ENCODE peak calls at places on chromosomes 11 and 22, in seven cellular contexts. N, G, M, J, E, P and F are unnamed samples. For H3K27me3, the result is how much of the 10 kb centered on the place peaks cover.

GRCh38 chr11:59669611-59670009 is 773 bp upstream of the PATL1 start:
- DNase-seq in M (no peak), P (peak), N (peak), G (peak), J (no peak), E (peak), F (peak)

GRCh38 chr22:49080631-49081030 is 747.0 kb downstream of the BRD1 start:
- DNase-seq in J (peak), E (no peak), M (no peak), P (no peak), G (no peak), N (no peak), F (no peak)

GRCh38 chr11:6586434-6587359 is 16.7 kb downstream of the RRP8 start:
- DNase-seq in G (no peak), N (no peak), M (no peak), E (no peak), J (no peak), P (no peak), F (no peak)

GRCh38 chr11:121464352-121464946 is 11.7 kb upstream of the SORL1-AS1 start:
- DNase-seq in E (peak), P (peak), M (peak), N (peak), J (peak), G (peak), F (peak)

GRCh38 chr11:3616721-3617460 is 24.9 kb downstream of the ART5 start:
- DNase-seq in N (no peak), E (no peak), P (peak), M (no peak), J (no peak), G (peak), F (peak)

GRCh38 chr11:70569996-70570692 is 171.8 kb downstream of the CTTN start:
- DNase-seq in P (no peak), N (no peak), G (no peak), E (no peak), J (peak), M (no peak), F (no peak)

GRCh38 chr11:47161134-47161854 is 15.4 kb downstream of the ARFGAP2 start:
- DNase-seq in M (peak), P (peak), G (peak), J (peak), N (peak), E (no peak), F (no peak)

GRCh38 chr11:133386262-133386661 is 146.0 kb downstream of the OPCML start:
- DNase-seq in N (no peak), P (no peak), M (no peak), G (no peak), J (no peak), E (no peak), F (no peak)

GRCh38 chr11:101129203-101129943 is at the start of gene PGR:
- DNase-seq in N (no peak), J (peak), G (peak), E (peak), P (no peak), M (peak), F (peak)

GRCh38 chr11:13269775-13270174 is 7.8 kb upstream of the BMAL1 start:
- DNase-seq in G (no peak), E (no peak), P (peak), N (peak), M (no peak), J (no peak), F (no peak)

GRCh38 chr11:10632483-10632882 is 61.1 kb downstream of the IRAG1 start:
- DNase-seq in N (no peak), J (no peak), G (no peak), P (no peak), M (no peak), E (no peak), F (no peak)

GRCh38 chr22:25903294-25903693 is 161.3 kb downstream of the MYO18B start:
- DNase-seq in P (no peak), N (no peak), G (no peak), M (no peak), E (no peak), J (no peak), F (no peak)

GRCh38 chr22:25564320-25564978 is at the start of gene GRK3:
- DNase-seq in E (peak), P (peak), J (peak), G (peak), N (peak), M (peak), F (peak)

GRCh38 chr11:14418801-14419417 is 59.9 kb upstream of the RRAS2 start:
- DNase-seq in N (no peak), G (no peak), E (no peak), P (peak), J (no peak), M (no peak), F (no peak)

GRCh38 chr22:28430656-28431055 is 249.0 kb downstream of the TTC28 start:
- DNase-seq in G (no peak), J (no peak), N (no peak), P (no peak), M (no peak), E (no peak), F (no peak)

GRCh38 chr11:76803023-76803422 is 19.9 kb downstream of the TSKU start:
- DNase-seq in P (peak), M (no peak), E (peak), J (no peak), N (no peak), G (no peak), F (no peak)

GRCh38 chr22:28594784-28595324 is 84.8 kb downstream of the TTC28 start:
- DNase-seq in M (no peak), N (peak), J (no peak), G (no peak), E (no peak), P (peak), F (no peak)

GRCh38 chr11:116537736-116538135 is 235.1 kb downstream of the BUD13 start:
- DNase-seq in N (no peak), G (no peak), E (no peak), J (no peak), M (no peak), P (no peak), F (no peak)

GRCh38 chr11:78000193-78000592 is 5.7 kb upstream of the INTS4 start:
- DNase-seq in M (peak), E (no peak), G (peak), N (peak), P (peak), J (no peak), F (no peak)

GRCh38 chr11:79045811-79046304 is 395.0 kb downstream of the TENM4 start:
- DNase-seq in J (no peak), P (peak), M (no peak), E (no peak), N (no peak), G (no peak), F (no peak)

GRCh38 chr11:1297011-1297575 is 12.3 kb downstream of the TOLLIP start:
- DNase-seq in P (no peak), N (no peak), G (peak), M (no peak), E (peak), J (no peak), F (no peak)

GRCh38 chr11:86620796-86621575 is 51.4 kb downstream of the ME3 start:
- DNase-seq in N (no peak), M (no peak), J (no peak), P (peak), E (no peak), G (peak), F (no peak)

GRCh38 chr22:23187871-23188700 is 7.8 kb downstream of the BCR start:
- DNase-seq in N (no peak), J (no peak), G (no peak), P (peak), M (no peak), E (no peak), F (no peak)

GRCh38 chr11:2759228-2760195 is 59.7 kb upstream of the KCNQ1OT1 start:
- DNase-seq in J (peak), N (no peak), G (peak), E (peak), M (no peak), P (no peak), F (peak)

GRCh38 chr11:12692238-12693074 is 18.2 kb downstream of the TEAD1 start:
- DNase-seq in J (peak), G (peak), M (peak), N (peak), P (peak), E (peak), F (no peak)

GRCh38 chr22:50691521-50691920 is 18.9 kb downstream of the SHANK3 start:
- DNase-seq in E (no peak), G (no peak), M (no peak), N (peak), J (no peak), P (peak), F (no peak)

GRCh38 chr11:102994101-102994500 is 38.6 kb upstream of the MMP13 start:
- DNase-seq in N (no peak), E (no peak), J (no peak), G (no peak), M (no peak), P (peak), F (no peak)

GRCh38 chr11:57639321-57640067 is 10.2 kb downstream of the YPEL4 start:
- DNase-seq in N (no peak), M (no peak), P (peak), E (no peak), G (no peak), J (no peak), F (no peak)

GRCh38 chr11:122633219-122633829 is 22.2 kb upstream of the UBASH3B start:
- DNase-seq in P (peak), G (peak), M (peak), E (no peak), J (peak), N (peak), F (no peak)

GRCh38 chr11:73950869-73951710 is at the start of gene DNAJB13:
- DNase-seq in N (peak), M (peak), E (no peak), J (no peak), G (peak), P (peak), F (peak)

GRCh38 chr11:60310407-60310998 is 16.6 kb upstream of the MS4A6E start:
- DNase-seq in N (no peak), P (no peak), G (peak), E (no peak), M (peak), J (no peak), F (no peak)

GRCh38 chr22:30705710-30706651 is 11.3 kb downstream of the OSBP2 start:
- DNase-seq in E (no peak), G (no peak), N (peak), J (no peak), P (peak), M (peak), F (no peak)

GRCh38 chr11:719214-720016 is 13.4 kb downstream of the EPS8L2 start:
- DNase-seq in M (no peak), N (no peak), E (no peak), J (no peak), P (no peak), G (no peak), F (no peak)

GRCh38 chr11:14969922-14970323 is 2.2 kb downstream of the CALCA start:
- DNase-seq in G (peak), M (peak), E (no peak), N (peak), J (no peak), P (peak), F (peak)

GRCh38 chr11:45737056-45737455 is 67.9 kb upstream of the SLC35C1 start:
- DNase-seq in N (no peak), M (no peak), G (no peak), E (no peak), J (no peak), P (no peak), F (no peak)

GRCh38 chr11:124285610-124286344 is 28.0 kb downstream of the OR8D1 start:
- DNase-seq in E (no peak), P (peak), M (no peak), G (no peak), J (no peak), N (peak), F (no peak)

GRCh38 chr11:68066742-68067141 is 27.9 kb downstream of the TCIRG1 start:
- DNase-seq in G (peak), P (no peak), M (no peak), E (no peak), J (no peak), N (no peak), F (no peak)
- H3K27ac ChIP-seq in G (no peak), P (no peak), M (no peak), E (no peak), J (no peak), N (no peak), F (no peak)

DNA sequence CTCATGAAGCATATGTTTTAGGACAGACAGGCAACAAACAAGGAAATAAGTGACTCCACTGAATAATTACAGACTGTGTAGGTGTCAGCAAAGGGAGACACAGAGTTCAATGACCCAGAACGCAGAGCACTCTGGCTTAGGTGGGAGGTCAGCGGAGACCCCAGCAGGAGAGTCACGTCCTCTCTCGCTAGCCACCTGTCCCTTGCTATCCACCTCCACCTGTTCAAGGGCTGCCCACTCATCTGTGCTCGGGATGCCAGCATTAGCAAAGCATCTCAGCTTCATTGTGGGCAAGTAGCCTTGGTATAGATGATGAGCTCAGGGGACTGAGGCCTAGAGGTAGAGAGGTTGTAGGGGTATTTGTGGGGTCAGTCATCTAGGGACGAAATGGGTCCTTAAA is 21.8 kb upstream of the ATXN10 start:
- DNase-seq in P (no peak), N (no peak), E (no peak), G (no peak), J (no peak), M (no peak), F (no peak)
- H3K27me3 ChIP-seq in P (under half), N (under half), E (under half), G (under half), J (under half), M (under half), F (under half)

DNA sequence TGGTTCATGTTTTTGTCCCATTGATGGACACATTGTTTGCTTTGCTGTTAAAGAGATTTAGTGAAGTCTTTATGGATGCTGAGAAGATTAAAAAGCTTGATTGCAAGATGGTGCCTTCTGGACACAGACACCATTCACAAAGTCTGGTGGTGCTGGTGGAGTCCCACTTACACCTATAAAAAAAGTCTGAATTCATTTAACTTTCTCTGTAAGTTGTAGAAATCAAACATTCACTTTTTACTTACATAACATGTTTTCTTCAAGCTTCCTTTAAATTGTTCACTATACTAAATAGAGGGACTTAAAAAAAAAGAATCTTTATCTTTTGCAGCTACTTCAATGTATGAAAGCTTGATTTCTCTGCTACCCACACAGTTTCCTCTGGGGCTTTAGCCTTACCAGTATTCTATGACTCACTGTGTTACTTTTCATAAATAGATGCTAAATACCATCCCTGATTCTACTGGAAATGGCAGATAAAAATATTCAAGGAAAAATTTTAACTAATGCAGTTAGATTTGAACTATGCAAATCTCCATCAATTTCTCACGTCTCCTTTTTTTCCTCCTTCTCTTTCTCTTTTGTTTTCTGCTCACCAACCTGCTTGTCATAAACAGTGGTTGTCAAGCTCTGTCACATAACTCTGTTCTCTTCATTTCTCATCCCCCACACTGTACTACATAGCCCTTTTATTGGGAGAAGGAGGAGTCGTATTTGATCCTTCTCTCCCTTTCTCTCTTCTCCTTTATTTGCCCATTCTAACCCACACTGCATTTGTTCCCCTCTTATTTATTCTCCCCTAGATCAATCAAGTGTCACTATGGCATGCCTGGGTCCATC is 89.7 kb downstream of the FAM76B start:
- DNase-seq in G (no peak), P (peak), N (no peak), M (no peak), J (no peak), E (no peak), F (no peak)
- H3K4me3 ChIP-seq in G (no peak), P (no peak), N (no peak), M (no peak), J (no peak), E (no peak), F (no peak)

DNA sequence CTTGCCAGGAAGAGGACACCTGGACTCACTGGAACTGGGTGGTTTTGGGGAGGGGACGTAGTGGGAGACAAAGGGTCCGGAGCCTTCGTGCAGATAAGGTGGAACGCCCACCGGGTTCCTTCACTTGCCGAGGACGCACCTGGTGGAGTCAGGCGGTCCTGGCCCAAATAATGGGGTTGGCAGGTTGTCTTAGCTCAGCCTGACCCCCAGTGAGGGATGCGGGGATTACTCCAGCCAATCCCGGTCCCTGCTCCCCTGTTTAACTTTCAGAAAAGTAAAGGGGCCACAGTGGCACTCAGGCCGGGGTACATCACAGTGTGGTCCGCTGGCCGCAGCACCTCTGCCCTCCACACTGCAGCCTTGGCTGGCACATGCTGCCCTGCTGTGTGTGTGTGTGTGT is 18.0 kb downstream of the A4GALT start:
- DNase-seq in G (no peak), P (no peak), M (no peak), N (no peak), E (no peak), J (peak), F (no peak)
- H3K27ac ChIP-seq in G (no peak), P (no peak), M (no peak), N (no peak), E (no peak), J (no peak), F (no peak)

DNA sequence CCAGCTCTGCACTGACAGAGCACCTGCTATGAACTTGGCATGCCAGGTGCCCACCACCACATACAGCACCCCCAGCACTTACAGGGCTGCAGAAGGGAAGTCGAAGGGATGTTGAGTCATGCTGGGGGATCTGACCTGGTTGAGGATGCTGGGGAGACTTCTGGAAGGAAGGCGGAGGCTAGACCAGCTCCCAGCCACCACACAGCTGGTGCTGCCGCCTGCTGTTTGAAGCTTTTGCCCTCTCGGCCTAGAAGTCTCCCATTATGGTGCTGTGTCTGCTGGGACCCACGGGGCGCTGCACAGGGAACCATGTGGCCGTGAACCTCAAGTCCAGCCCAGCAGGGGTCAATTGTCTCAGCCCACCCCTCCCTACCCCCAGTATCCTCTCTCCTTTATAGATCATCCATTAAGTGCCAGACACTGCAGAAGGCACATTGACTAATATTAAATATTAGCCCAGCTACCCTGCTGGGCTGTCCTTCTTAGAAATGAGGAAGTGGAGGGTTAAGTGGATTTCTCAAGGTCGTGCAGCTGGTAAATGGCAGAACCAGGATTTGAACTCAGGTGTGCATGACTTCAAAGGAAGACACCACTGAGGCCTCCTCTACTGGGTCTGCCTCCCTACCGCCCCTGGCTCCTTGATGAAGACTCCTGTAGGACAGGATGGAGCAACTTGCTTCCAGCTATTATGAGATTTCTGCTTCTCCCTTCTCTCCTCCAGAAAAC is 49.7 kb downstream of the CYTH4 start:
- DNase-seq in E (no peak), M (no peak), J (no peak), N (no peak), P (peak), G (no peak), F (peak)
- H3K27me3 ChIP-seq in E (half or more), M (half or more), J (under half), N (under half), P (under half), G (under half), F (under half)

GRCh38 chr11:65486570-65487466 is 12.0 kb upstream of the MALAT1 start:
- DNase-seq in M (no peak), E (peak), G (no peak), P (no peak), J (no peak), N (no peak), F (no peak)
- H3K4me3 ChIP-seq in M (no peak), E (no peak), G (no peak), P (no peak), J (no peak), N (no peak), F (no peak)